ENCODE peak calls at places on chromosomes 6 and 20, in nine cellular contexts. H is Calu3, U is transverse colon, X is astrocyte of the spinal cord, W is myocyte, T is amniotic epithelial cell, M is mammary epithelial cell, Z is neural crest cell, Q is iPS-NIHi11. I is an unnamed sample.

GRCh38 chr6:81734081-81734480 is 18.4 kb downstream of the TENT5A start:
- DNase-seq in H (no peak), U (no peak), X (no peak), W (no peak), T (no peak), M (no peak), Z (no peak), Q (peak), I (peak)

GRCh38 chr20:14996883-14997672 is 659.7 kb upstream of the FLRT3 start:
- DNase-seq in H (no peak), U (no peak), X (peak), W (no peak), T (no peak), M (peak), Z (no peak), Q (no peak), I (no peak)

GRCh38 chr6:21678990-21679389 is 85.4 kb downstream of the SOX4 start:
- DNase-seq in H (peak), U (no peak), X (peak), W (no peak), T (peak), M (peak), Z (no peak), Q (no peak), I (peak)

GRCh38 chr20:1804554-1804956 is 90.7 kb upstream of the SIRPA start:
- DNase-seq in H (no peak), U (no peak), X (no peak), W (no peak), T (no peak), M (no peak), Z (no peak), Q (no peak), I (no peak)

GRCh38 chr6:148747145-148747492 is 289 bp downstream of the UST start:
- DNase-seq in H (peak), U (peak), X (peak), W (peak), T (peak), M (peak), Z (no peak), Q (peak), I (no peak)

GRCh38 chr6:144219056-144219685 is 66.0 kb upstream of the UTRN start:
- DNase-seq in H (no peak), U (no peak), X (peak), W (peak), T (peak), M (peak), Z (no peak), Q (peak), I (peak)

GRCh38 chr6:28880894-28881780 is 42.6 kb downstream of the TRIM27 start:
- DNase-seq in H (peak), U (peak), X (peak), W (peak), T (peak), M (peak), Z (peak), Q (peak), I (peak)

GRCh38 chr20:52076164-52076563 is 115.4 kb downstream of the ZFP64 start:
- DNase-seq in H (no peak), U (no peak), X (peak), W (no peak), T (no peak), M (no peak), Z (no peak), Q (no peak), I (no peak)

GRCh38 chr20:4916991-4917881 is 84.1 kb downstream of the SLC23A2 start:
- DNase-seq in H (no peak), U (no peak), X (peak), W (peak), T (peak), M (peak), Z (no peak), Q (no peak), I (no peak)

GRCh38 chr6:70524721-70525286 is 41.9 kb upstream of the SDHAF4 start:
- DNase-seq in H (no peak), U (no peak), X (no peak), W (no peak), T (peak), M (no peak), Z (no peak), Q (no peak), I (no peak)

GRCh38 chr6:36701401-36701991 is 3.9 kb downstream of the RAB44 start:
- DNase-seq in H (peak), U (no peak), X (no peak), W (peak), T (peak), M (no peak), Z (no peak), Q (peak), I (peak)

GRCh38 chr6:12992770-12993169 is 276.2 kb downstream of the PHACTR1 start:
- DNase-seq in H (no peak), U (no peak), X (no peak), W (no peak), T (no peak), M (no peak), Z (no peak), Q (no peak), I (no peak)

GRCh38 chr20:21513881-21514540 is at the start of gene NKX2-2:
- DNase-seq in H (no peak), U (no peak), X (no peak), W (no peak), T (no peak), M (no peak), Z (no peak), Q (peak), I (peak)

GRCh38 chr6:149473080-149474052 is 11.4 kb downstream of the ZC3H12D start:
- DNase-seq in H (no peak), U (peak), X (peak), W (peak), T (peak), M (peak), Z (no peak), Q (no peak), I (no peak)

GRCh38 chr20:4840831-4841230 is 119.1 kb downstream of the PRND start:
- DNase-seq in H (no peak), U (no peak), X (no peak), W (no peak), T (no peak), M (no peak), Z (no peak), Q (no peak), I (no peak)

GRCh38 chr20:23918896-23919295 is 39.3 kb upstream of the CST5 start:
- DNase-seq in H (no peak), U (no peak), X (no peak), W (no peak), T (no peak), M (no peak), Z (no peak), Q (no peak), I (no peak)

GRCh38 chr6:85675030-85675819 is 32.5 kb upstream of the SYNCRIP start:
- DNase-seq in H (peak), U (peak), X (peak), W (peak), T (peak), M (peak), Z (no peak), Q (no peak), I (peak)

GRCh38 chr6:19664878-19665715 is 172.1 kb upstream of the ID4 start:
- DNase-seq in H (no peak), U (no peak), X (no peak), W (no peak), T (no peak), M (no peak), Z (no peak), Q (no peak), I (no peak)

GRCh38 chr20:1185316-1185741 is 548 bp upstream of the TMEM74B start:
- DNase-seq in H (no peak), U (no peak), X (no peak), W (no peak), T (no peak), M (no peak), Z (peak), Q (peak), I (peak)

GRCh38 chr6:163943647-163944395 is 529.3 kb downstream of the QKI start:
- DNase-seq in H (no peak), U (no peak), X (peak), W (no peak), T (no peak), M (no peak), Z (peak), Q (peak), I (peak)

GRCh38 chr20:53937330-53937729 is 133.1 kb downstream of the BCAS1 start:
- DNase-seq in H (no peak), U (no peak), X (no peak), W (no peak), T (peak), M (no peak), Z (no peak), Q (no peak), I (no peak)

GRCh38 chr6:36514554-36515456 is 32.5 kb downstream of the STK38 start:
- DNase-seq in H (peak), U (peak), X (no peak), W (no peak), T (no peak), M (peak), Z (no peak), Q (no peak), I (no peak)

GRCh38 chr6:5464096-5464885 is 203.0 kb downstream of the FARS2 start:
- DNase-seq in H (no peak), U (no peak), X (peak), W (peak), T (peak), M (no peak), Z (no peak), Q (no peak), I (no peak)